ENCODE peak calls at places on chromosomes 7 and 10, in seven cellular contexts. R, W, A, G, H, Y and Z are unnamed samples.

GRCh38 chr10:12720217-12720981 is 281.1 kb downstream of the CCDC3 start:
- DNase-seq in R (no peak), W (peak), A (peak), G (no peak), H (peak), Y (peak), Z (peak)

GRCh38 chr10:93498196-93498595 is 1.8 kb downstream of the CEP55 start:
- DNase-seq in R (no peak), W (no peak), A (no peak), G (no peak), H (no peak), Y (no peak), Z (no peak)

GRCh38 chr7:94580601-94581000 is 71.0 kb downstream of the CASD1 start:
- DNase-seq in R (no peak), W (peak), A (peak), G (no peak), H (peak), Y (peak), Z (peak)

GRCh38 chr7:98697083-98697482 is 80.0 kb downstream of the NPTX2 start:
- DNase-seq in R (no peak), W (no peak), A (no peak), G (no peak), H (no peak), Y (no peak), Z (no peak)

GRCh38 chr10:127040756-127041155 is 135.5 kb downstream of the DOCK1 start:
- DNase-seq in R (no peak), W (no peak), A (peak), G (no peak), H (peak), Y (no peak), Z (no peak)

GRCh38 chr7:77995717-77996116 is 197.1 kb downstream of the PHTF2 start:
- DNase-seq in R (no peak), W (no peak), A (no peak), G (no peak), H (no peak), Y (no peak), Z (peak)

GRCh38 chr10:79248341-79248931 is 98.8 kb upstream of the PPIF start:
- DNase-seq in R (no peak), W (no peak), A (peak), G (no peak), H (no peak), Y (no peak), Z (no peak)

GRCh38 chr10:89738551-89739209 is 37.3 kb downstream of the KIF20B start:
- DNase-seq in R (no peak), W (no peak), A (no peak), G (peak), H (peak), Y (no peak), Z (no peak)

GRCh38 chr10:122165492-122165832 is 105.6 kb upstream of the BTBD16 start:
- DNase-seq in R (no peak), W (no peak), A (no peak), G (no peak), H (no peak), Y (no peak), Z (no peak)

GRCh38 chr7:28266377-28266776 is 85.8 kb upstream of the JAZF1 start:
- DNase-seq in R (no peak), W (peak), A (peak), G (no peak), H (no peak), Y (no peak), Z (no peak)

GRCh38 chr7:119713606-119714005 is 559.4 kb upstream of the KCND2 start:
- DNase-seq in R (no peak), W (no peak), A (no peak), G (no peak), H (no peak), Y (no peak), Z (no peak)

GRCh38 chr10:98446121-98446655 is 547 bp downstream of the HPS1 start:
- DNase-seq in R (no peak), W (peak), A (peak), G (no peak), H (peak), Y (no peak), Z (peak)

GRCh38 chr10:118584181-118584954 is 11.1 kb downstream of the PRLHR start:
- DNase-seq in R (no peak), W (peak), A (peak), G (no peak), H (peak), Y (no peak), Z (peak)

GRCh38 chr10:3399756-3400155 is 227.2 kb upstream of the PITRM1 start:
- DNase-seq in R (no peak), W (no peak), A (no peak), G (no peak), H (no peak), Y (no peak), Z (no peak)

GRCh38 chr7:79504607-79505389 is 51.3 kb upstream of the MAGI2 start:
- DNase-seq in R (no peak), W (no peak), A (peak), G (no peak), H (no peak), Y (no peak), Z (peak)

GRCh38 chr10:71740069-71740468 is 20.5 kb upstream of the C10orf105 start:
- DNase-seq in R (no peak), W (peak), A (peak), G (no peak), H (peak), Y (no peak), Z (peak)

GRCh38 chr10:33155720-33156638 is 178.5 kb downstream of the NRP1 start:
- DNase-seq in R (peak), W (peak), A (peak), G (no peak), H (peak), Y (no peak), Z (peak)

GRCh38 chr10:85175635-85176034 is 847.2 kb downstream of the CCSER2 start:
- DNase-seq in R (no peak), W (no peak), A (no peak), G (no peak), H (no peak), Y (no peak), Z (no peak)

GRCh38 chr10:841535-841934 is 90.0 kb downstream of the LARP4B start:
- DNase-seq in R (no peak), W (no peak), A (no peak), G (no peak), H (no peak), Y (no peak), Z (no peak)

GRCh38 chr7:1040790-1041189 is 3.6 kb upstream of the GPR146 start:
- DNase-seq in R (no peak), W (peak), A (peak), G (no peak), H (peak), Y (no peak), Z (peak)

GRCh38 chr10:82091413-82091812 is 216.4 kb downstream of the NRG3 start:
- DNase-seq in R (no peak), W (no peak), A (no peak), G (no peak), H (no peak), Y (no peak), Z (no peak)

GRCh38 chr7:115779561-115779960 is 251.0 kb downstream of the TFEC start:
- DNase-seq in R (no peak), W (no peak), A (peak), G (no peak), H (no peak), Y (no peak), Z (peak)

GRCh38 chr10:81920213-81920829 is 45.3 kb downstream of the NRG3 start:
- DNase-seq in R (no peak), W (no peak), A (no peak), G (no peak), H (no peak), Y (no peak), Z (no peak)

DNA sequence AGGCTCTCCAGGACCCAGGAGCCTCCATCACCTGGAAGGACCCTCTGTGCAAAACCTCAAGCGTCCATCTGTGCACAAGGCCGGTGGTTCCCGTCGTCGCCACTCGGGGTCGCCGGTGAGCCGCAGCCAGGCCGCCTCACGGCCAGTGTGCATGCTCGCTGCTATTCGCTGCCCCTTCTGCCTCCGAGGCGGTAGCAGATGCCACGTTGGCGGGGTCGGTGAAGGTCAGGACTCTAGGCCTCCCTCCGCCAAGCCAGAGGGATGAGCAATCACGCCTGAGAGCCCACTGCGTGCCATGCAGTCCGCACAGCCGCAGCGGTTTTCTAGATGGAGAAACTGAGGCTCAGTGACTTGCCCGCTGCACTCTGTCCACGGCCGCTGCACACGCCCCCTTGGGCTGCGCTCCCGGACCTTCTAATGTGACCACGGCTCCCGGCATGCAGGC is 5.7 kb downstream of the UPK3B start:
- DNase-seq in R (no peak), W (peak), A (peak), G (no peak), H (peak), Y (no peak), Z (no peak)
- TF ChIP-seq CTCF in R (no peak), W (peak), A (no peak), G (peak), H (peak), Y (peak), Z (no peak)

DNA sequence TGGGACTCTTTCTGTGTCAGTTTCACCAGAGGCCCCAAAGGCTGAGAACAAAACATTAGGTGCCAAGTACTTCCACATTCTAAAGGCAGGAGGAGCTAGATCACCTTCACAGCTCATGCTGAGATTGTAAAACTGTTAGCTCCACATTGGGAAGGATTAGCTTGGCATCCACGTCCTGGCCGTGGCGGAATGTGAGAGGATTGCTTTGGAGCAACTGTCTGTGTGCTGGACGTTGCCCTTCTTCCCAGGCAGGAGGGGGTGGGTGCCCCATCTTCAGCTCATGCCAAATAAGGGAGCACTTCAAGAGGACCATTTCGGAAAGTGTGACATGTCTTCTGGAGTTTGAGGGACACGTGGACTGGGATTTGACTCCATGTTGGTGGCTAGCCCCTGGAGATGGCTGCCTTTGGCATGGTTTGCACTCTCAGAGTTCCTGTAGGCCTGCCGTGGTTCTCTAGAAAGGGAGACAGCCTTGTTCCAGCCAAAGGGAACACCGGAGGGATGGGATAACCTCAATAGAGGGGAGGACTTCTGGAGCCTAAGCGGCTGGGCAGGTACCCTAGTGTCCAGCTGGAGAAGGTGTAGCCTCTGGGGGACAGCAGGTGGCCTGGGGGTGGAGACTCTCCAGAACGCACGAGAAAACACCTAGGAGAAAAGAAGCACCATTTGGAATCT is 19.9 kb upstream of the FMC1 start:
- DNase-seq in R (no peak), W (peak), A (no peak), G (no peak), H (peak), Y (no peak), Z (peak)
- TF ChIP-seq CTCF in R (no peak), W (peak), A (peak), G (peak), H (peak), Y (no peak), Z (peak)

GRCh38 chr10:102121739-102122372 is 1.7 kb upstream of the LDB1 start:
- DNase-seq in R (no peak), W (peak), A (peak), G (no peak), H (peak), Y (no peak), Z (peak)
- TF ChIP-seq CTCF in R (no peak), W (peak), A (peak), G (no peak), H (peak), Y (no peak), Z (peak)

DNA sequence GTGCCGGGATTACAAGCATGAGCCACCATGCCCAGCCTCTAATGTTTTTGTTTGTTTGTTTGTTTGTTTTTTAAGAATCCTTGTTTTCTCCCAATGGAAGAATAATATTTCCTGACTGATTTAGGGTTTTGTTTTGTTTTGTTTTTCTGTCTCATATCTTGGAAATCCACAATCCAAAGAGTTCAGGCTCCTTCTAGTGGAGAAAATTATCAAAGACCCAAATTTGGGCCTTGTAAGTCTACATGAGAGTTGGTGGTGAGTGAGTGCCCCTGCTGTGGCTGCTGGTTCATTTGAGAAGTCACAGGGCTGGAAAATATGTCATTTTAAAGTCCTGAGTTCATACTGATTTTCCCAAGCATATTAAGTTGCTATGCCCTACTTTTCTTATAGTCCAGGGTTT is 33.5 kb upstream of the KLHL7 start:
- DNase-seq in R (no peak), W (peak), A (peak), G (no peak), H (peak), Y (no peak), Z (peak)
- TF ChIP-seq CTCF in R (peak), W (peak), A (peak), G (no peak), H (peak), Y (no peak), Z (peak)

DNA sequence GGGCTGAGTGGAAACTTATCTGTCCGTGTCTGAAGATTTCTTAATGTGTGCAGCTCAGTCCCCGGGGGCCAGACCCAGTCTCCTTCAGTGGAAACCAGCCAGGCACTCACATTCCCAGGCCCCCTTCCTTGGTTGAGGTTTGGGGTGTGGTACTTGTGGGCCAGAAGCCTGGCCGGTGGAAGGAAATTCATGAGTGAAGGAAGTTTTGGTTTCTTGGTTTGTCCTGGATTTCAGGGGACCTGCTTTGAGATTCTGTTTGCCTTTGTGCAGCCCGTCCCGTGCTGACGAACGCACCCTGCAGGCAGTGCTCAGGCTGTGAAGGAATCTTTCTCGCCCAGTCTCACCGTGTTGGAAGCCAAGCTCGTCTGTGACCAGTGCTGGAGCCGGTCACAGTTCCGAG is 2.9 kb downstream of the INPP5A start:
- DNase-seq in R (no peak), W (peak), A (peak), G (no peak), H (peak), Y (no peak), Z (peak)
- TF ChIP-seq CTCF in R (no peak), W (peak), A (peak), G (no peak), H (peak), Y (no peak), Z (peak)

GRCh38 chr10:133277277-133277992 is 767 bp upstream of the ADAM8 start:
- DNase-seq in R (no peak), W (no peak), A (no peak), G (no peak), H (no peak), Y (no peak), Z (no peak)

GRCh38 chr10:133276435-133277201 is at the start of gene ADAM8:
- DNase-seq in R (no peak), W (no peak), A (no peak), G (no peak), H (no peak), Y (peak), Z (no peak)

GRCh38 chr10:133276100-133276434 is 601 bp downstream of the ADAM8 start:
- DNase-seq in R (no peak), W (no peak), A (no peak), G (no peak), H (no peak), Y (no peak), Z (no peak)

GRCh38 chr10:133274751-133275682 is 1.7 kb downstream of the ADAM8 start:
- DNase-seq in R (no peak), W (no peak), A (peak), G (peak), H (no peak), Y (no peak), Z (no peak)

GRCh38 chr10:133275683-133276092 is 980 bp downstream of the ADAM8 start:
- DNase-seq in R (no peak), W (no peak), A (no peak), G (no peak), H (no peak), Y (no peak), Z (no peak)
- TF ChIP-seq CTCF in R (no peak), W (no peak), A (no peak), G (peak), H (no peak), Y (no peak), Z (no peak)

GRCh38 chr7:99929730-99930053 is 272 bp upstream of the GJC3 start:
- DNase-seq in R (no peak), W (no peak), A (no peak), G (no peak), H (no peak), Y (no peak), Z (no peak)
- TF ChIP-seq CTCF in R (peak), W (no peak), A (no peak), G (no peak), H (no peak), Y (no peak), Z (no peak)